ENCODE peak calls at places on chromosomes 1 and 21, in five cellular contexts. One of them, this sample, is unnamed.

GRCh38 chr1:56520202-56520601 is 59.2 kb downstream of the PLPP3 start:
- DNase-seq in GM12878: no peak
- DNase-seq in K562: no peak
- DNase-seq in HepG2: no peak
- DNase-seq in SK-N-SH: no peak
- DNase-seq in this sample: no peak

GRCh38 chr21:38955495-38955894 is 149.8 kb downstream of the ETS2 start:
- DNase-seq in K562: no peak
- DNase-seq in HepG2: no peak
- DNase-seq in GM12878: no peak
- DNase-seq in SK-N-SH: no peak
- DNase-seq in this sample: no peak

GRCh38 chr1:206460846-206461426 is 9.3 kb upstream of the IKBKE start:
- DNase-seq in K562: no peak
- DNase-seq in GM12878: no peak
- DNase-seq in SK-N-SH: no peak
- DNase-seq in HepG2: no peak
- DNase-seq in this sample: no peak

GRCh38 chr1:35577071-35577998 is 4.2 kb downstream of the TFAP2E start:
- DNase-seq in K562: no peak
- DNase-seq in GM12878: peak; percentile 40
- DNase-seq in HepG2: no peak
- DNase-seq in SK-N-SH: no peak
- DNase-seq in this sample: no peak

GRCh38 chr1:230350208-230350921 is 75.8 kb downstream of the PGBD5 start:
- DNase-seq in K562: no peak
- DNase-seq in SK-N-SH: no peak
- DNase-seq in GM12878: no peak
- DNase-seq in HepG2: no peak
- DNase-seq in this sample: no peak

GRCh38 chr1:203769505-203770343 is 4.7 kb downstream of the LAX1 start:
- DNase-seq in GM12878: no peak
- DNase-seq in SK-N-SH: peak; percentile 64
- DNase-seq in K562: no peak
- DNase-seq in HepG2: peak; percentile 73
- DNase-seq in this sample: peak; percentile 98

GRCh38 chr1:179034720-179035119 is 9.0 kb downstream of the FAM20B start:
- DNase-seq in SK-N-SH: no peak
- DNase-seq in HepG2: no peak
- DNase-seq in K562: no peak
- DNase-seq in GM12878: peak; percentile 77
- DNase-seq in this sample: no peak

GRCh38 chr1:112849425-112849966 is 106.5 kb downstream of the SLC16A1 start:
- DNase-seq in SK-N-SH: peak; percentile 91
- DNase-seq in GM12878: no peak
- DNase-seq in HepG2: no peak
- DNase-seq in K562: no peak
- DNase-seq in this sample: no peak

GRCh38 chr1:200329208-200329882 is 80.5 kb downstream of the ZNF281 start:
- DNase-seq in SK-N-SH: no peak
- DNase-seq in HepG2: no peak
- DNase-seq in K562: no peak
- DNase-seq in GM12878: no peak
- DNase-seq in this sample: no peak

GRCh38 chr1:48109390-48110009 is 112.3 kb upstream of the TRABD2B start:
- DNase-seq in HepG2: peak; percentile 61
- DNase-seq in GM12878: no peak
- DNase-seq in SK-N-SH: peak; percentile 36
- DNase-seq in K562: peak; percentile 34
- DNase-seq in this sample: peak; percentile 7
- TF ChIP-seq REST in HepG2: no peak
- TF ChIP-seq REST in GM12878: no peak
- TF ChIP-seq REST in SK-N-SH: no peak
- TF ChIP-seq REST in K562: no peak
- TF ChIP-seq REST in this sample: no peak

GRCh38 chr1:26283226-26283853 is 3.5 kb downstream of the SH3BGRL3 start:
- DNase-seq in K562: no peak
- DNase-seq in HepG2: no peak
- DNase-seq in SK-N-SH: no peak
- DNase-seq in GM12878: no peak
- DNase-seq in this sample: no peak
- TF ChIP-seq GABPA in K562: no peak
- TF ChIP-seq GABPA in HepG2: no peak
- TF ChIP-seq GABPA in SK-N-SH: no peak
- TF ChIP-seq GABPA in GM12878: no peak
- TF ChIP-seq GABPA in this sample: no peak

DNA sequence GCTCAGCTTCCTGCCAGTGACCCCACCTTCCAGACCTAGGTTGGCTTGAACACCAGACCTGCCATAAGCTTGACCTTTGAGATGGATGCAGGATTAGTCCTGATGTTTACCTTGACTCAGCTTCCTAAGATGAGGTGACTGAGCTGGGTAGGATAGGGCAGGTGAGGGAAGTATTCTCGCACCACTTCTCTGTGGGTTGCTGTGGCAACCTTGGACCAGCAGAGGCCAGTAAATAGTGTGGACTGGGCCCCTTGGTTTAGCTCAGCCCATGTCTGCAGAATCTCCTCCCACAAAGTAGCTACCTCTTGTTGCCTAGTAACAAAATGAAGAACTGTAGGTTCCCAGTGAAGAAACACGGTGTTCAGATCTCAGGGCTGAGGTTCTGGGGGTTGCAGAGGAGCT is 8.4 kb downstream of the RPS6KA1 start:
- DNase-seq in SK-N-SH: no peak
- DNase-seq in K562: peak; percentile 54
- DNase-seq in HepG2: peak; percentile 39
- DNase-seq in GM12878: no peak
- DNase-seq in this sample: peak; percentile 91
- TF ChIP-seq CTCF in SK-N-SH: peak; percentile 16
- TF ChIP-seq CTCF in K562: peak; percentile 46
- TF ChIP-seq CTCF in HepG2: peak; percentile 41
- TF ChIP-seq CTCF in GM12878: peak; percentile 30
- TF ChIP-seq CTCF in this sample: peak; percentile 85

DNA sequence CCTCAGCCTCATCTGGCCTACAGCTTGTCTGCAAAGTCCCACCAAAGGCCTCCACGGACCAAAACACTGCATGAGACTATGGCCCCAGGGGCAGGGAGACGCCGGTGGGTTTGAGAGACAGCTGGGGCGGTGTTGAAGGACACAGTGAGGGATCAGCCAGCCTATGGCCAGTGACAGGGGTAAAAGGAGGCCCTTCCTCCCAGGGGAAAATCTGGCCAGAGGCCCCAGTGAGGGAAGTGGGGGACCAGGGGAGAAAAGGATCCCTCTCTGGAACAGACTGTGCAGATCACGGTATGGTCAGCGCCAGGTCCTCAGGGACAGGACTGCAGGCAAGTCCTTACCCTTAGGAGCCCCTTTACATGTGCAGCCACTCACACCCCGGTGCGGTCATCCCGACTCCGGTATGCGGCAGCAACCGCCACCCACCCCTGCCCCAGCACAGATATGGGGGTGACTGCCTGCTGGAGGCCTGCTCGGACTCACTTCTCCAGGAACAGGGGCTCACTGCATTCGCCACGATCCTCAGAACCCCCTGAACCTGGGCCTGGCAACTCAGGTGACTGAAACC is 1.3 kb downstream of the CERS2 start:
- DNase-seq in SK-N-SH: peak; percentile 58
- DNase-seq in K562: peak; percentile 37
- DNase-seq in GM12878: no peak
- DNase-seq in HepG2: no peak
- DNase-seq in this sample: no peak
- TF ChIP-seq REST in SK-N-SH: no peak
- TF ChIP-seq REST in K562: no peak
- TF ChIP-seq REST in GM12878: no peak
- TF ChIP-seq REST in HepG2: no peak
- TF ChIP-seq REST in this sample: no peak

GRCh38 chr1:99326215-99326949 is 62.1 kb downstream of the PLPPR4 start:
- DNase-seq in GM12878: no peak
- DNase-seq in SK-N-SH: no peak
- DNase-seq in HepG2: peak; percentile 13
- DNase-seq in K562: peak; percentile 9
- DNase-seq in this sample: no peak

GRCh38 chr1:99328171-99328570 is 63.9 kb downstream of the PLPPR4 start:
- DNase-seq in SK-N-SH: no peak
- DNase-seq in GM12878: no peak
- DNase-seq in HepG2: no peak
- DNase-seq in K562: no peak
- DNase-seq in this sample: no peak

GRCh38 chr1:99331083-99331482 is 66.8 kb downstream of the PLPPR4 start:
- DNase-seq in K562: no peak
- DNase-seq in GM12878: no peak
- DNase-seq in HepG2: no peak
- DNase-seq in SK-N-SH: no peak
- DNase-seq in this sample: no peak

GRCh38 chr1:99327357-99327756 is 63.1 kb downstream of the PLPPR4 start:
- DNase-seq in K562: no peak
- DNase-seq in SK-N-SH: no peak
- DNase-seq in HepG2: no peak
- DNase-seq in GM12878: no peak
- DNase-seq in this sample: no peak
- TF ChIP-seq GABPA in K562: no peak
- TF ChIP-seq GABPA in SK-N-SH: no peak
- TF ChIP-seq GABPA in HepG2: no peak
- TF ChIP-seq GABPA in GM12878: no peak
- TF ChIP-seq GABPA in this sample: no peak

DNA sequence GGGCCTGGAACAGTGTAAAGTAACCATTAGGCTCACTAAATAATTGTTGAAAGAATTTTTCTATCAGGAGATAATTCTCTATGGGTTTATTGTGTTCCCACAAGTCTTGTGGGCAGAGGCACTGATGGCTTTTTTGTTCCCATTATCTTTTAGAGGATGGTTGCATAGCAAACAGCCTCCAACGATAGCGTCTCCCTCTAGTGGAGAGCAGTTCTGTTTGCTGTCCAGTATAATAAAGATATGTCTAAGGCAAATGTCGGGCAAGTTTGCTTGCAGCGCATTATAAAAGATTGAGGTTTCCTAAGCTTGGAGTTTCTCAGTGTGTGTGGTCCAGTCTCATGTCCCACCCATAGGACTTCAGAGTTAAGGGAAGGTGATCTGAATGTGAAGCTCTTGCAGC is 1.3 kb upstream of the SLC6A17 start:
- DNase-seq in SK-N-SH: no peak
- DNase-seq in GM12878: no peak
- DNase-seq in K562: peak; percentile 40
- DNase-seq in HepG2: no peak
- DNase-seq in this sample: no peak
- TF ChIP-seq CTCF in SK-N-SH: peak; percentile 28
- TF ChIP-seq CTCF in GM12878: peak; percentile 29
- TF ChIP-seq CTCF in K562: peak; percentile 65
- TF ChIP-seq CTCF in HepG2: no peak
- TF ChIP-seq CTCF in this sample: peak; percentile 37

DNA sequence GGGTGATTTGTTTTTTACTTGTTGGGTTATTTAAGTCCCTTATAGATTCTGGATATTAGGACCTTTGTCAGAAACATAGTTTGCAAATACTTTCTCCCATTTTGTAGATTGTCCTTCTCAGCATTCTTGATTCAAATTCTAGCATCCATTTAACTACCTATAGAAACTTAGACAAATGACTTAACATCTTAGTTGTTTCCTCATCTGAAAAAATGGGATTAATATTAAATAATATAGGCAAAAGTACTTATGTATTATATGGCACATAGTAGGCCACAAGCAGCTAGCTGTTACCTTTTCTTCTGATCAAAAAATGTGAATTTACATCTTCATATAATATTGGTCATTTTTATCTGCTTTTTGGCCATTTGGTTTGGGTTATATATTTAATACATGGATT is 307.5 kb downstream of the ZP4 start:
- DNase-seq in GM12878: no peak
- DNase-seq in K562: no peak
- DNase-seq in HepG2: no peak
- DNase-seq in SK-N-SH: no peak
- DNase-seq in this sample: no peak
- TF ChIP-seq REST in GM12878: no peak
- TF ChIP-seq REST in K562: no peak
- TF ChIP-seq REST in HepG2: no peak
- TF ChIP-seq REST in SK-N-SH: no peak
- TF ChIP-seq REST in this sample: no peak

DNA sequence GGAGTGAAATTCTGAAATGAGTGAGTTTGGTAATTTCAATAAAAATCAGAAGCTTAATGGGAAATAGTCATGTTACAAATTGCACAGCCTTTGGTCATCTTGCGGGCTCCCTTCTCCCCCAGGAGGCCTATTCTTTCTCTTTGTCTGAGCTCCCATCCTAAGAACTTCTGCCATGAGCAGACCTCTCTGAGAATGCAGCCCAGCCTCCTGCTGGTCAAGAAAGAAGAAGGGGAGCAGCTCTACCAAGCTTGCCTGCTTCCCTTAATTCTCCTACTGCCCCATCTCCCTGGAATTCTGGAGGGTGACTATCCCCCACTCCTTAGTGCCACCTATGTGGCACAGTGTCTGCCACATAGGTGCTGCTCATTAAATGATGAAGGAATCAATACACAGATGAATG is 300.7 kb upstream of the DAB1 start:
- DNase-seq in GM12878: no peak
- DNase-seq in HepG2: no peak
- DNase-seq in SK-N-SH: no peak
- DNase-seq in K562: no peak
- DNase-seq in this sample: no peak
- TF ChIP-seq GABPA in GM12878: no peak
- TF ChIP-seq GABPA in HepG2: no peak
- TF ChIP-seq GABPA in SK-N-SH: no peak
- TF ChIP-seq GABPA in K562: no peak
- TF ChIP-seq GABPA in this sample: no peak